ENCODE peak calls at places on chromosomes 13 and 19, in six cellular contexts. J is NCI-H526 treated with DMSO at 0.1 percent for 48 hours; B is AG09319; Y is transverse colon; P is stimulated activated CD8-positive, alpha-beta memory T cell treated with anti-CD3 and anti-CD28 coated beads, Interleukin-15, amount 100 ng/mL, for 24 hours; E is effector CD4-positive, alpha-beta T cell. V is an unnamed sample.
A peak's percentile ranks its signal among the peaks of the same experiment; 100 is the strongest.

GRCh38 chr13:62524498-62524897 is 1108.8 kb upstream of the PCDH20 start:
- DNase-seq in E (no peak), Y (no peak), P (no peak), B (no peak), J (no peak), V (no peak)

GRCh38 chr19:19711934-19712828 is 20.7 kb downstream of the ZNF14 start:
- DNase-seq in J (no peak), Y (no peak), E (no peak), B (no peak), P (no peak), V (no peak)

GRCh38 chr19:13748169-13748884 is 16.0 kb upstream of the MRI1 start:
- DNase-seq in E (no peak), B (no peak), P (no peak), Y (peak; percentile 40), J (no peak), V (no peak)

GRCh38 chr13:90787007-90787406 is 560.5 kb upstream of the MIR17HG start:
- DNase-seq in B (no peak), P (no peak), E (no peak), Y (no peak), J (no peak), V (no peak)

GRCh38 chr19:4678881-4679379 is 8.8 kb upstream of the MYDGF start:
- DNase-seq in B (no peak), P (no peak), J (no peak), E (no peak), Y (no peak), V (no peak)

GRCh38 chr13:101146101-101146898 is 270.0 kb downstream of the NALCN start:
- DNase-seq in P (no peak), Y (no peak), E (no peak), B (no peak), J (no peak), V (no peak)

GRCh38 chr13:48749144-48749543 is 95.4 kb downstream of the CYSLTR2 start:
- DNase-seq in E (no peak), B (no peak), J (no peak), Y (no peak), P (no peak), V (no peak)

GRCh38 chr13:49652691-49653305 is 24.5 kb downstream of the ARL11 start:
- DNase-seq in B (no peak), E (no peak), Y (peak; percentile 32), P (no peak), J (peak; percentile 54), V (peak; percentile 64)

GRCh38 chr13:26678796-26679195 is 81.8 kb downstream of the GPR12 start:
- DNase-seq in E (no peak), Y (no peak), B (no peak), J (no peak), P (no peak), V (no peak)

GRCh38 chr13:70107125-70107497 is 515 bp upstream of the ATXN8OS start:
- DNase-seq in J (no peak), E (no peak), Y (no peak), P (no peak), B (no peak), V (no peak)

GRCh38 chr19:29040291-29040690 is 172.7 kb downstream of the UQCRFS1 start:
- DNase-seq in E (no peak), Y (no peak), J (no peak), P (no peak), B (no peak), V (no peak)

V was measured in HuH-7.